ENCODE peak calls at places on chromosomes 16 and 17, in ten cellular contexts. R is neural progenitor cell; W is brain microvascular endothelial cell; S is mesendoderm; C is tibial artery; E is astrocyte; D is naive thymus-derived CD4-positive, alpha-beta T cell; Z is SJCRH30; K is right cardiac atrium; J is left ventricle myocardium inferior. H is an unnamed sample. For H3K27me3, the result is how much of the 10 kb centered on the place peaks cover.

GRCh38 chr17:50882851-50883250 is 16.7 kb upstream of the TOB1 start:
- DNase-seq in S (no peak), W (peak), D (no peak), E (peak), J (no peak), R (no peak), C (no peak), K (no peak), Z (no peak), H (no peak)

GRCh38 chr16:46789075-46789474 is 40.9 kb upstream of the MYLK3 start:
- DNase-seq in J (no peak), K (no peak), C (no peak), S (no peak), E (no peak), Z (no peak), D (no peak), W (no peak), R (no peak), H (no peak)

GRCh38 chr17:32859857-32860525 is 16.9 kb downstream of the MYO1D start:
- DNase-seq in J (no peak), K (no peak), E (no peak), S (peak), R (no peak), C (no peak), W (no peak), Z (no peak), D (no peak), H (no peak)

GRCh38 chr17:31678431-31678830 is 180.6 kb downstream of the COPRS start:
- DNase-seq in K (no peak), W (no peak), S (peak), E (no peak), C (peak), J (no peak), Z (peak), R (no peak), D (no peak), H (no peak)

GRCh38 chr17:40071720-40072480 is 9.1 kb downstream of the THRA start:
- DNase-seq in S (no peak), Z (peak), J (peak), E (no peak), W (no peak), D (no peak), C (peak), R (no peak), K (peak), H (no peak)

GRCh38 chr16:53456625-53457024 is 22.4 kb downstream of the RBL2 start:
- DNase-seq in K (no peak), W (no peak), J (no peak), S (peak), D (peak), C (no peak), Z (no peak), E (no peak), R (no peak), H (no peak)

GRCh38 chr16:79928142-79928735 is 327.7 kb upstream of the MAF start:
- DNase-seq in R (no peak), J (no peak), S (no peak), K (peak), Z (no peak), E (no peak), W (no peak), C (no peak), D (no peak), H (no peak)

GRCh38 chr17:61794792-61795191 is 68.5 kb downstream of the BRIP1 start:
- DNase-seq in C (no peak), S (no peak), K (no peak), Z (no peak), R (no peak), D (no peak), J (no peak), E (no peak), W (no peak), H (no peak)

GRCh38 chr17:41565338-41565737 is 6.5 kb downstream of the KRT9 start:
- DNase-seq in R (no peak), J (no peak), W (no peak), K (no peak), S (no peak), C (no peak), Z (no peak), D (no peak), E (no peak), H (no peak)
- H3K27me3 ChIP-seq in R (under half), J (half or more), W (under half), K (under half), S (under half), C (under half), Z (under half), D (under half), E (under half), H (under half)

DNA sequence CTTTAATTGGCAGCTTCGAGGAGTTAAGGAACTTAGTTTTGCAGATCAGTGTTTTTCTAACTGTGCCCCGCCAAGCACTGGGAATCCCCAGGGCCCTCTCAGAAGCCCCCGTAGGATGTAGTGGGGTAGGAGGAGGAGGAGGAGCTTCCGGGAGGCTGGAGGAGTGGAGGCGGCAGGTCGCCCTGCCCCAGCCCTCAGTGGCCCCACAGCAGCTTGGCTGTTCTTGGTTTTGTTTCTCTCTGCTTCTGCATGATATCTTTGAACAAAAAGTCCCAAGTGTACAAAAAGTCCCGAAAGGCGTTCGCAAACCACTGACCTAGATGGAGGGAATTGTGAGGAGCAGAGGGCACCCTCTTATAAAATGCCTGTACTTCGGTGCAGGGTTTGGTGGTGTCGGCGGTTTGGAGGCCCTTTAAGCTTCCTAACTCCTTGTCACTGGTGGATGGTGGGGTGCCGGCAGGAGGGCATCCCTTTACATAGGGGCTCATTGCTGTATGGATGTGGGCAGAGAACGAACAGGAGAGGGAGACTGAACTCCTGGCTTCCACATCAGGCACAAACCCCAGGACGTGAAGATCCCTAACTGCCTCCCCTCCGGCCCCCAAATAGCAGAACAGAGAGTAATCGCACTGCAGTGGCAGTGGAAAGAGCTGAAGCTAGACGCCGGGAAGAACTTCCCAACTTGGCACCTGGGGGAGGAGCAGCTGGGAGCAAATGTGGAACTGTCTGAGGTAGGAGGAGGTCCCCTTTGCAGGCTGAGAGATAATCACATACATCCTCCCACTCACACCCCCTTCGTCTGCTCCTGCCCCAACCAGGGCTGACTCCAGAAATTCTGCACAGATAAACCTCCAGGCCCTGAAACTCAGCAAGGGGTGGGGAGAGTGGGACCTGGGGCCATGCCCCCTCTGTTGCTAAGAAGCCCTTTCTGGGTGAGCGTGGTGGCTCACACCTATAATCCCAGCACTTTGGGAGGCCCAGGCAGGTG is 20.1 kb downstream of the EPOP start:
- DNase-seq in W (no peak), S (no peak), K (no peak), R (no peak), E (no peak), J (no peak), Z (no peak), D (no peak), C (peak), H (no peak)
- H3K27me3 ChIP-seq in W (under half), S (under half), K (under half), R (under half), E (under half), J (half or more), Z (under half), D (under half), C (under half), H (under half)

GRCh38 chr16:3028716-3029319 is 5.0 kb downstream of the THOC6 start:
- DNase-seq in D (no peak), W (no peak), R (no peak), Z (no peak), K (no peak), J (no peak), E (no peak), C (no peak), S (no peak), H (no peak)

GRCh38 chr16:3027983-3028715 is 4.3 kb downstream of the THOC6 start:
- DNase-seq in J (peak), S (peak), C (peak), W (peak), R (peak), Z (no peak), D (peak), E (peak), K (peak), H (no peak)

GRCh38 chr16:3029499-3030127 is 5.8 kb downstream of the THOC6 start:
- DNase-seq in C (no peak), S (no peak), W (no peak), J (no peak), D (no peak), Z (no peak), K (no peak), E (no peak), R (no peak), H (no peak)

GRCh38 chr16:3030872-3031212 is 5.9 kb downstream of the BICDL2 start:
- DNase-seq in C (no peak), Z (no peak), D (no peak), W (no peak), J (no peak), S (no peak), R (no peak), E (no peak), K (no peak), H (no peak)

DNA sequence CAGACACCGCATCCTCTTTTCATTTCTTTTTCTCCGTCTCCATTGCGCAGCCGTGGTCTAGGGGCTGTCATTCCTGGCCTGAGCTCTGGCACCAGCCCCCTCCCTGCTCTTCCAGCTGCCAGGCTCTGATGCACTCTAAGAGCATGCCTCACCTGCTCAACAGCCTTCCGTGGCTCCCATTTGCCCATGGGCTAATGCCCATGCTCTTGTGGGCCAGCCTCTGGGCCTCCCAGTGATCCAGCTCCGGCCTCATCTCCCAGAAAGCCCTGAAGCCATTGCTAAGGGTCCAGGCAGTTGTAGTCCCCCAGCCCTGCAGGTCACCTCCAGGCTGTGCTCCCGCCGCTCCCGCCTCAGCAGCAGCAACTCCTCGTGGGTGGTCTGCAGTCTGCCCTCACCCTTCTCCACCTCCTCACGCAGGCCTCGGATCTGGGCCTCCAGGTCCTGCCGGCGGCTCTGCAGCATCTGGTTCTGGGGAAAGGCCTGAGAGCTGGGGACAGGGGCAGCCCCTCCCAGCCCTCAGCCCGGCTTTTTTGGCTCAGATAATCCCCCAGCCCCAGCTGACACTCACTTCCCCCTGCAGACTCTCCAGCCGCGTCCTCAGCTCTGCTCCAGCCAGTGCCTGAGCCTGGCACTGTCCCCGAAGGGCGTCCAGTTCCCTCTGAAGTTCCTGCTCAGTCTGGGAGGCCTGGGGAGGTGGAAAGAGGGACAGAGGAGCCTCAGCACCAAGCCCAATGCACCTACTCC is 6.4 kb downstream of the BICDL2 start:
- DNase-seq in R (no peak), C (no peak), E (no peak), D (no peak), S (no peak), W (no peak), J (no peak), K (no peak), Z (peak), H (no peak)
- H3K27me3 ChIP-seq in R (under half), C (under half), E (under half), D (under half), S (under half), W (under half), J (half or more), K (under half), Z (under half), H (under half)

GRCh38 chr17:14297161-14297851 is 3.6 kb upstream of the HS3ST3B1 start:
- DNase-seq in S (peak), D (no peak), K (peak), R (peak), Z (peak), W (no peak), E (no peak), J (peak), C (no peak), H (no peak)

GRCh38 chr17:14296511-14296910 is 4.4 kb upstream of the HS3ST3B1 start:
- DNase-seq in W (no peak), S (no peak), Z (no peak), J (no peak), D (no peak), C (no peak), K (no peak), R (no peak), E (no peak), H (no peak)

GRCh38 chr17:14298221-14298994 is 2.5 kb upstream of the HS3ST3B1 start:
- DNase-seq in W (no peak), E (no peak), J (no peak), S (no peak), C (no peak), D (no peak), R (peak), Z (no peak), K (no peak), H (no peak)

GRCh38 chr17:14295676-14296075 is 5.2 kb upstream of the HS3ST3B1 start:
- DNase-seq in W (no peak), E (no peak), J (no peak), Z (no peak), S (no peak), D (no peak), C (no peak), K (no peak), R (no peak), H (no peak)

DNA sequence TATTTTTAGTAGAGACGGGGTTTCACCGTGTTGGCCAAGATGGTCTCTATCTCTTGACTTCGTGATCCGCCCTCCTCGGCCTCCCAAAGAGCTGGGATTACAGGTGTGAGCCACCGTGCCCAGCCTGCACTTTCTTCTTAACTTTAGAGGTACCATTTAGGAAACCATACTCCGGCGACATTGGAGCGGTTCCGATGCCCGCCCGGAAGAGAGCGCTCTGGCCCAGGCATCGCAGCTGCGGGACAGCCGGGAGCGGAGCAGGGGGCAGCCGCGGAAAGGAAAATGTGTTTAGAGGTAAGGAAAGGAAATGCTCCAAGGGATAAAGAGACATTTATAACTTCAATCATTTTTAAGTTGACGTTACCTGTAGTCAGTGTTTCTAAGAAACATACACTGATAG is 6.0 kb upstream of the HS3ST3B1 start:
- DNase-seq in D (no peak), J (no peak), K (no peak), C (no peak), W (no peak), R (no peak), E (no peak), S (peak), Z (no peak), H (no peak)
- H3K27me3 ChIP-seq in D (under half), J (half or more), K (under half), C (under half), W (under half), R (half or more), E (under half), S (under half), Z (under half), H (under half)

DNA sequence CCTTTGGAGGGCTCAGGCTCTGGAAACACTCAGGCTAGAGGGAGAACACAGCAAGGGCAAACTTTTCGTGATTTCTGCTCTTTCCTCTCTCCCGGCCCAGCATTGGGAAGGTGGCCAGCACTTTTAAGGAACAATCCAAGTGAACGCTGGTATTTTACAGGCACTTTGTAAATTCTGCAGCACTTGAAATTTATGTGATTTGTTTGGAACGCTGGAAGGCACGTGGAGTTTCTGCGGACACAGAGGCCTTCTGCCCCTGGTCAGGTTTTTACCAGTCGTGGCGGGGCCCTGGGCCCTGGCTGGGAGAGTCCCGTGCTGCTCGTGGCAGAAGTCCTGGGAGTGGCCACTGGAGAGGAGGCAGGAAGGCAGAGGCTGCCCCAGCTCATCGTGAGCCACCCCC is 188.6 kb downstream of the ENGASE start:
- DNase-seq in E (no peak), J (no peak), R (no peak), D (no peak), S (no peak), Z (no peak), K (no peak), W (no peak), C (no peak), H (no peak)
- H3K27me3 ChIP-seq in E (under half), J (half or more), R (under half), D (under half), S (under half), Z (half or more), K (under half), W (under half), C (under half), H (under half)

GRCh38 chr17:74270333-74270732 is 3.7 kb upstream of the DNAI2 start:
- DNase-seq in C (no peak), E (no peak), W (no peak), R (no peak), K (peak), J (no peak), Z (no peak), D (no peak), S (no peak), H (no peak)
- H3K27me3 ChIP-seq in C (under half), E (under half), W (under half), R (under half), K (under half), J (under half), Z (under half), D (under half), S (under half), H (under half)

GRCh38 chr16:48959747-48960146 is 321.9 kb downstream of the CBLN1 start:
- DNase-seq in S (no peak), D (no peak), W (no peak), R (no peak), E (no peak), Z (no peak), K (no peak), C (no peak), J (no peak), H (no peak)

GRCh38 chr16:48961546-48961945 is 320.1 kb downstream of the CBLN1 start:
- DNase-seq in S (no peak), K (no peak), Z (no peak), E (peak), D (no peak), J (no peak), R (no peak), W (no peak), C (no peak), H (no peak)

GRCh38 chr16:48958681-48959080 is 323.0 kb downstream of the CBLN1 start:
- DNase-seq in C (no peak), E (peak), W (no peak), K (no peak), S (no peak), D (no peak), R (no peak), Z (no peak), J (no peak), H (no peak)

GRCh38 chr16:48959204-48959603 is 322.4 kb downstream of the CBLN1 start:
- DNase-seq in W (no peak), K (no peak), C (no peak), Z (no peak), R (no peak), D (no peak), J (no peak), S (no peak), E (no peak), H (no peak)

DNA sequence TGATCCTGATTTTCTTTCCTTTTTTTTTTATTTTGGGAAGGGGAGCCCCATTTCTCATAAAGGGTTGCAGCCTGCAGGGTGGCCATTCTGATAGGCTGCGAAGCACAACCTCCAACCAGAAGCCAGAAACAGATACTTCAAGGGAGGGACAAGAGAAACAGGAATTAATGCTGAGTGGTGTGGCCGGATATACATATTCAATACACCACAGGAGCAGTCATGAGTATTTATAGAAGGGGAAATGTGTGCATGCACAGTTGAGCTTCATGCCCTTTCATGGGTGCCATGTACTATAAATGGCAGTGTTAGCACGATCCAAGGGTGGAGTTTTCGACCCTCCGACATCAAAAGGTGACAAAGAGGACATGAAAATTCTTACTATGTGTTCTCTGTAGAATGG is 320.8 kb downstream of the CBLN1 start:
- DNase-seq in W (no peak), K (no peak), D (no peak), J (no peak), Z (no peak), S (no peak), E (no peak), R (no peak), C (no peak), H (no peak)
- H3K27me3 ChIP-seq in W (under half), K (under half), D (under half), J (under half), Z (under half), S (under half), E (under half), R (under half), C (under half), H (under half)

DNA sequence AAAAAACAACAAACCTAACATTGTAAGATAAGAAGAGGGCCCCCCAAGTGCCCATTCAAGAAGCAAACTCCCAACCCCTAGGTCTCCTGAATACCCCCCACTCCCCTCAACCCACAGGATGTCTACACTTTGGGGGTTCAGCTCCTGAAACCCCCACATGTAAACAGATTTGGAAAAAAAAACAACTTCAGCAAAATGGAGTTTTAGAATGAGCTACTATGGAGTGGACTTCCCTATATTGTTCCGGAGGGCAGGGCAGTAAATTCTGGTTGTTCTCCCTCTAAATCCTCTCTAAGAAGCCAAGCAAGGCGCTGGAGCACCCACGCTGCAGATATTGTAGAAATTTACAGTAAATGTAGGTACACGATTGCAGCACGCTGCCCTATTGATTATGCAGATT is 8.5 kb upstream of the ZFHX3 start:
- DNase-seq in S (no peak), R (no peak), D (no peak), K (no peak), W (no peak), E (no peak), J (no peak), C (no peak), Z (no peak), H (no peak)
- H3K27me3 ChIP-seq in S (under half), R (half or more), D (under half), K (under half), W (under half), E (under half), J (under half), C (under half), Z (under half), H (under half)

GRCh38 chr16:89460556-89460955 is 29.8 kb downstream of the ANKRD11 start:
- DNase-seq in J (no peak), D (no peak), W (no peak), Z (no peak), C (no peak), S (no peak), E (no peak), R (no peak), K (no peak), H (no peak)
- H3K27me3 ChIP-seq in J (under half), D (under half), W (under half), Z (under half), C (under half), S (under half), E (under half), R (under half), K (under half), H (under half)

H was measured in BJ.